ENCODE peak calls at places on chromosome 22, in eight cellular contexts. E is BE2C, L is A549, C is stomach, H is right atrium auricular region, D is tibial nerve, N is endodermal cell, X is testis. Q is an unnamed sample.

GRCh38 chr22:43921361-43921760 is 2.2 kb upstream of the PNPLA3 start:
- DNase-seq in E (no peak), L (no peak), C (no peak), H (no peak), D (no peak), N (no peak), X (no peak), Q (no peak)

GRCh38 chr22:40482391-40482790 is 112.0 kb downstream of the SGSM3 start:
- DNase-seq in E (no peak), L (no peak), C (no peak), H (no peak), D (no peak), N (no peak), X (no peak), Q (no peak)

GRCh38 chr22:19357270-19358105 is 66.0 kb upstream of the CLTCL1 start:
- DNase-seq in E (no peak), L (no peak), C (no peak), H (no peak), D (no peak), N (no peak), X (no peak), Q (peak; percentile 85)

GRCh38 chr22:36835903-36836302 is 19.1 kb upstream of the PVALB start:
- DNase-seq in E (no peak), L (no peak), C (no peak), H (no peak), D (no peak), N (no peak), X (no peak), Q (no peak)

GRCh38 chr22:43887391-43887790 is 4.4 kb downstream of the PNPLA5 start:
- DNase-seq in E (no peak), L (no peak), C (no peak), H (no peak), D (no peak), N (peak; percentile 23), X (no peak), Q (no peak)

GRCh38 chr22:37352481-37352880 is 70.2 kb downstream of the CYTH4 start:
- DNase-seq in E (no peak), L (no peak), C (no peak), H (no peak), D (no peak), N (no peak), X (no peak), Q (no peak)

GRCh38 chr22:22164541-22165272 is 79.9 kb upstream of the VPREB1 start:
- DNase-seq in E (no peak), L (no peak), C (no peak), H (no peak), D (no peak), N (no peak), X (no peak), Q (no peak)

GRCh38 chr22:33884829-33885228 is 35.4 kb downstream of the LARGE1 start:
- DNase-seq in E (no peak), L (no peak), C (no peak), H (no peak), D (no peak), N (no peak), X (no peak), Q (no peak)

GRCh38 chr22:23722168-23722567 is 28.7 kb downstream of the ZNF70 start:
- DNase-seq in E (no peak), L (no peak), C (no peak), H (no peak), D (no peak), N (no peak), X (no peak), Q (no peak)

DNA sequence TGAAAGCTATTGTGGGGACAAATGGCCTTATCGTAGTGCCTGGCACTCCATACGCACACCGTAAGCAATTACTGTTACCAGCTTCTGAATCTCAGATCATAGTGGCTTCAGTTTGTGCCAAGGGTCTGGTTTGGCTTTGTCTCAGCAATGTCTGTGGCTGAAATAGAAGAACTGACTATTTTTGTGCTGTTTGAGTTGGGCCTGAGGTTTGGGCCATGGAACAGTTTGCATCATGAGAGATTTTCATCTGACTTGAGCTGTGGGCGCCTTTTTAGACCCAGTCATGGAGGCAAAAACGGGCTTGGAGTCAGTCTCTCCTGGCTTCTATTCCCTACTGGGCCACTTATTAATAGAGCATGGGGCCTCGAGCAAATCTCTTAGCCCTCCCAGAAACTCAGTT is 121.1 kb upstream of the CRYBB3 start:
- DNase-seq in E (no peak), L (no peak), C (no peak), H (no peak), D (no peak), N (no peak), X (no peak), Q (no peak)
- H3K4me1 ChIP-seq in E (no peaks in the 10 kb centered on the region), L (no peaks in the 10 kb centered on the region), C (no peaks in the 10 kb centered on the region), H (peaks cover 38% of the 10 kb centered on the region), D (no peaks in the 10 kb centered on the region), N (peaks cover 6% of the 10 kb centered on the region), X (peaks cover 18% of the 10 kb centered on the region), Q (peaks cover 29% of the 10 kb centered on the region)

DNA sequence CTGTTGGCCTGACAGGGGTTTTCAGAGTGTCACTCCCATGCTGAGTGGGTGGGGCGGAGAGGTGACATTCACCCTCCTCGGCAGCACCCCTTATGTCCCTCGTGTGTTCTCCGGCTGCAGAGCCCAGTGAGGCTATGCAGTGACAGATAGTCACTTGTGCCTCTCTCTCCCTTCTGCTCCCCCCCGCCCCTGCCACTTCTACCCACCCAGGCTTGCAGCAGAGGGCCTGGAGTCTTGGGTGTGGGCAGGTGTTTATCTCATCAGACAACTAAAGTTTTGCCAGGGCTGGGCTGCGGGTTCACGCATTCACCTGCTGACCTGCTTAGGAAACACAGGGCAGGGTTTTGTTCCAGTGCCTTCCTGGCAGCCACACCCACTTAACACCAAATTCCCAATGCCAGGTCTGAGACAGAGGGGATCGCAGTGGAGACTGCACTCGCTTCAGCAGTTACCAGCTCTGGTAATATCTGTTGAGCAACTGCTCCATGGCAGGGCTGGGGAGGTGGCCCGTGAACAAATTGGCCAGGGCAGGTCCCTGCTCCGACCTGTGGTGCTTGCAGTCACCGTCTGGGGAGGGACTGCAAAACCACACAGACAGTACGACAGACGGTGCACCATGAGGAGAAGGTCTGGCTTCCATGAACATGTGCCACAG is 50.5 kb upstream of the ADA2 start:
- DNase-seq in E (no peak), L (no peak), C (no peak), H (no peak), D (no peak), N (peak; percentile 64), X (no peak), Q (no peak)
- TF ChIP-seq CTCF in E (no peak), L (no peak), C (no peak), H (no peak), D (no peak), N (no peak), X (no peak), Q (no peak)

GRCh38 chr22:32583921-32584335 is 109.3 kb downstream of the FBXO7 start:
- DNase-seq in E (no peak), L (no peak), C (no peak), H (no peak), D (no peak), N (no peak), X (no peak), Q (no peak)
- H3K4me1 ChIP-seq in E (no peaks in the 10 kb centered on the region), L (peaks cover 21% of the 10 kb centered on the region), C (no peaks in the 10 kb centered on the region), H (peaks cover 26% of the 10 kb centered on the region), D (no peaks in the 10 kb centered on the region), N (no peaks in the 10 kb centered on the region), X (no peaks in the 10 kb centered on the region), Q (peaks cover 14% of the 10 kb centered on the region)

DNA sequence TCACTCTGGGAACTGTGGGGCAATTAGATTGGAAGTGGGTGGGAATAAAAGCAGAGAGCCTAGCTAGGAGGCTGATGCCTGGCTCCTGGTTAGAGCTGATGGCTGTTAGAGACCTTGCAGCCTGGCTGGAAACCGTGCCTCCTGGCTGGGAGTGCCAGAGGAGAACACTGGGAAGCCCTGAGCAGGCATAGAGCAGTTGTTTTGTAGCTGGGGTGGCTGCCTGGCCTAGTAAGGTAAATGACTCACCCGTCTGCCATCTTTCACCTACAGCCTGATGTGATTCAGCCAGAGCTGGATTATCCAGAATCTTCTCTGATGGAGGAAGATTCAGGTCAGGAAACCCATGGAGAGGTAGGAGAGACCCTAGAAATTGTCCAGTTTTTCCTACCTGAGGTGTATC is 6.1 kb downstream of the UQCR10 start:
- DNase-seq in E (no peak), L (peak; percentile 40), C (no peak), H (no peak), D (no peak), N (peak; percentile 69), X (no peak), Q (no peak)
- TF ChIP-seq CTCF in E (no peak), L (no peak), C (no peak), H (no peak), D (no peak), N (no peak), X (no peak), Q (no peak)

DNA sequence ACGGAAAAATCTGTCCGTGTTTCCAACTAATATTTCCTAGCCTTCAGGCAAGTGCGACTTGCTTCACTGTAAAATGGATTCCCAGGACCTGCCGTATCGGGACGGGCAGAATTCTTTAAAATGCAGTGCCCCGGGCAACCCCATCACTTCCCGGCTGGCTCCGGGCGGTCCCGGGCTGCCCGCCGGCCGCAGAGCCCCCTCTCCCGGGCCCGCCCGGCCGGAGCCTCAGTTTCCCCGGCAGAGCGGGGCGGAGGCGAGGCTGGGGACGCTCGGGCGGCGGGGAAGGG is 84.1 kb upstream of the WNT7B start:
- DNase-seq in E (no peak), L (no peak), C (no peak), H (no peak), D (no peak), N (no peak), X (no peak), Q (no peak)
- H3K4me1 ChIP-seq in E (peaks cover 30% of the 10 kb centered on the region), L (peaks cover 34% of the 10 kb centered on the region), C (peaks cover 87% of the 10 kb centered on the region), H (peaks cover 99% of the 10 kb centered on the region), D (peaks cover 61% of the 10 kb centered on the region), N (no peaks in the 10 kb centered on the region), X (peaks cover 52% of the 10 kb centered on the region), Q (peaks cover 60% of the 10 kb centered on the region)

GRCh38 chr22:38949889-38950405 is 7.5 kb upstream of the APOBEC3A start:
- DNase-seq in E (no peak), L (no peak), C (no peak), H (no peak), D (no peak), N (peak; percentile 28), X (no peak), Q (no peak)

GRCh38 chr22:38951734-38952133 is 5.7 kb upstream of the APOBEC3A start:
- DNase-seq in E (no peak), L (no peak), C (no peak), H (no peak), D (no peak), N (no peak), X (no peak), Q (no peak)

GRCh38 chr22:38948181-38948940 is 9.0 kb upstream of the APOBEC3A start:
- DNase-seq in E (no peak), L (no peak), C (no peak), H (no peak), D (no peak), N (peak; percentile 19), X (no peak), Q (no peak)

GRCh38 chr22:38952382-38952993 is 4.9 kb upstream of the APOBEC3A start:
- DNase-seq in E (no peak), L (no peak), C (no peak), H (no peak), D (no peak), N (no peak), X (no peak), Q (no peak)

GRCh38 chr22:38950527-38951111 is 6.8 kb upstream of the APOBEC3A start:
- DNase-seq in E (no peak), L (no peak), C (no peak), H (no peak), D (no peak), N (no peak), X (no peak), Q (no peak)
- TF ChIP-seq CTCF in E (no peak), L (no peak), C (no peak), H (no peak), D (no peak), N (peak; percentile 36), X (no peak), Q (no peak)

GRCh38 chr22:38426628-38427027 is 28.4 kb downstream of the KCNJ4 start:
- DNase-seq in E (no peak), L (no peak), C (no peak), H (no peak), D (no peak), N (no peak), X (no peak), Q (no peak)
- H3K4me1 ChIP-seq in E (no peaks in the 10 kb centered on the region), L (no peaks in the 10 kb centered on the region), C (no peaks in the 10 kb centered on the region), H (peaks cover 7% of the 10 kb centered on the region), D (no peaks in the 10 kb centered on the region), N (no peaks in the 10 kb centered on the region), X (peaks cover 3% of the 10 kb centered on the region), Q (peaks cover 6% of the 10 kb centered on the region)

Q was measured in thyroid gland.